ENCODE peak calls at places on chromosome 7, in five cellular contexts. Q, A, K, Z and N are unnamed samples.

GRCh38 chr7:155948845-155949244 is 136.6 kb upstream of the SHH start:
- DNase-seq in Q (no peak), K (no peak), Z (no peak), A (no peak), N (no peak)

GRCh38 chr7:55132890-55133551 is 114.2 kb downstream of the EGFR start:
- DNase-seq in Z (no peak), K (peak), A (peak), Q (peak), N (no peak)

GRCh38 chr7:47508389-47509380 is 73.2 kb downstream of the TNS3 start:
- DNase-seq in K (peak), Z (no peak), Q (peak), A (no peak), N (no peak)

GRCh38 chr7:6375346-6376101 is 72.2 kb downstream of the DAGLB start:
- DNase-seq in A (no peak), Q (peak), K (no peak), Z (no peak), N (no peak)

GRCh38 chr7:132782777-132783633 is 206.7 kb upstream of the PLXNA4 start:
- DNase-seq in Z (no peak), K (no peak), A (no peak), Q (peak), N (no peak)

GRCh38 chr7:123571684-123572083 is 14.1 kb upstream of the NDUFA5 start:
- DNase-seq in K (no peak), A (no peak), Q (peak), Z (no peak), N (no peak)

GRCh38 chr7:138979226-138979979 is 1.8 kb downstream of the KIAA1549 start:
- DNase-seq in Q (peak), A (peak), Z (no peak), K (no peak), N (no peak)

GRCh38 chr7:140542226-140542625 is 62.9 kb upstream of the MKRN1 start:
- DNase-seq in K (peak), Q (peak), Z (peak), A (peak), N (no peak)

GRCh38 chr7:139731802-139732470 is 45.9 kb downstream of the HIPK2 start:
- DNase-seq in A (peak), K (peak), Q (peak), Z (peak), N (peak)

GRCh38 chr7:6226194-6226799 is 46.1 kb downstream of the CYTH3 start:
- DNase-seq in Z (no peak), Q (peak), A (peak), K (no peak), N (no peak)

GRCh38 chr7:136923111-136923510 is 54.7 kb downstream of the CHRM2 start:
- DNase-seq in K (no peak), Q (peak), A (no peak), Z (no peak), N (no peak)

GRCh38 chr7:123051916-123052315 is 56.4 kb upstream of the TAS2R16 start:
- DNase-seq in A (no peak), K (no peak), Q (no peak), Z (no peak), N (no peak)

GRCh38 chr7:31020652-31021051 is 31.5 kb upstream of the ADCYAP1R1 start:
- DNase-seq in A (no peak), K (no peak), Q (no peak), Z (no peak), N (no peak)

GRCh38 chr7:44375236-44375699 is 49.9 kb upstream of the CAMK2B start:
- DNase-seq in Q (no peak), Z (peak), K (no peak), A (peak), N (no peak)
- TF ChIP-seq CTCF in Q (no peak), Z (peak), K (no peak), A (peak), N (no peak)

GRCh38 chr7:134892963-134893362 is 93.3 kb upstream of the AGBL3 start:
- DNase-seq in Q (no peak), A (no peak), K (no peak), Z (no peak), N (no peak)

GRCh38 chr7:134890246-134891240 is 95.8 kb upstream of the AGBL3 start:
- DNase-seq in Z (peak), A (peak), K (peak), Q (peak), N (peak)

GRCh38 chr7:134892002-134892693 is 94.2 kb upstream of the AGBL3 start:
- DNase-seq in K (no peak), Q (peak), A (no peak), Z (no peak), N (no peak)

GRCh38 chr7:134893920-134894319 is 92.4 kb upstream of the AGBL3 start:
- DNase-seq in Z (no peak), Q (no peak), K (no peak), A (no peak), N (no peak)

DNA sequence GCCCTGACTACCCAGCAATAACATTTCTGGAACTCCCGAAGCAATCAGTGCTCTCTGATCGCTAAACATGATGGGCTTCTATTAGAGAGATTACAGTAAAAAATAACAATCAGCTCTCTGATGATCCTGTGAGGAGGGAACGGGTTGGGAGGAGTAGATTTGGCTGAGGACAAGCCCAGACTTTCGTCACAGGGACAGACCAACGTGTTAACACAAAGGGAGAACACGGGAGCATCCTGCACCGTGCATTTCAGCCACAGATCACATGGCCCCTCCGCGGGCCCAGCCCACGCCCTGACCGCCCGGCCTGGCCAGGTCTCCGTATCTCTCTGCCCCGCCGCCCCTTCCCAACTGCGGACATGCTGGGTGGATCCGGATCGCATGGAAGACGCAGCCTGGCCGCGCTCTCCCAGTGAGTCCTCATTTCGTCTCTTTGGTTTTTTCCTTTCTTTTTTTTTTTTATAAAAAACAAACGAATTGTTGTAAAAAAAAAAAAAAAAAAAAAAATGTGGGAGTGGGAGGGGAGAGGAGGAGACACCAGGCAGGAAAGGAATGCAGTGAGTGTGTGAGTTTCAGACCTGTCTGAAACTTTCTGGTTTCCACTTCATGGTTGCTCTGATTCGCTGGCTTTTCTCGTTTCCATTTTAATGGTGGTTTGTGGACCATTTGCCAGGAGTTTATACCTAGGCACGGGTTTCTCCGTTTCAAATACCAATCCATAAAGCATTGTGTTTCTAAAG is 94.9 kb upstream of the AGBL3 start:
- DNase-seq in Z (peak), Q (peak), A (peak), K (peak), N (peak)
- TF ChIP-seq POLR2A in Z (peak), Q (no peak), A (peak), K (peak), N (no peak)

DNA sequence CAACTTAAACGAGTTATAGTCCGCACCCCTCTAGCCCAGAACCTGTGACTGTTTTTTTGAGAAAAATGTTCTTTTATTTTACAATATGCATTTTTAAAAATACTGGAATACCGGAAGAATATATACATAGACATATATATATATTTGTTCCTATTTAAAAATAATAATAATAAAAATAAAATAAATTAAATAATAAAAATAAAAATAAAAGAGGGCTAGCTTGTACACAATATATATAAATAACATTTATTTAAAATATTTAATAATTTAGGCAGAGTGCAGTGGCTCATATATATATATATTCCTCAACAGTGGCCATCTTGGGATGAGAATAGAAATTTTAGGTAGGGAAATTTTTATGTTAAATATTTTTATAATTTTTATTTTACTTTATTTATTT is 539.0 kb downstream of the TYW1 start:
- DNase-seq in K (no peak), A (no peak), Q (no peak), Z (no peak), N (no peak)
- TF ChIP-seq CTCF in K (no peak), A (no peak), Q (no peak), Z (no peak), N (no peak)

GRCh38 chr7:110841840-110842579 is 248.9 kb upstream of the LRRN3 start:
- DNase-seq in A (no peak), Q (no peak), K (no peak), Z (no peak), N (no peak)

GRCh38 chr7:110839866-110840265 is 251.1 kb upstream of the LRRN3 start:
- DNase-seq in A (peak), Q (peak), K (no peak), Z (peak), N (no peak)

GRCh38 chr7:110842796-110843195 is 248.1 kb upstream of the LRRN3 start:
- DNase-seq in K (no peak), Z (no peak), Q (no peak), A (no peak), N (no peak)
- TF ChIP-seq POLR2A in K (no peak), Z (no peak), Q (no peak), A (no peak), N (no peak)

DNA sequence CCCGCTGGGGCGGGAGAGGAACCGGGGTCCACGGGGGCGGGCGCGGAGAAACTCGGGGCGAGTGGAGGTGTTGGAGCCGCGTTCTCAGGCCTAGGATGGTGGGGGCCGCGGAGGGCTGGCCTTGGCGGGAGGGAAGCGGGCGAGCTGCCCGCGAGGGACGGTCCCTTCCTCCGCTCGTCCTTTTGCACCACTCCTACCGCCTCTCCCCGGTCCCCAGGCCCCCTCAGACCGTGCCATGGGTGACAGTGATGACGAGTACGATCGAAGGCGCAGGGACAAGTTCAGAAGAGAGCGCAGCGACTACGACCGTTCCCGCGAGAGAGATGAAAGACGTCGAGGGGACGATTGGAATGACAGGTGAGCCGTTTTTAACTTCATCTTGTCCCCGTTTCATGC is 451 bp downstream of the SRRT start:
- DNase-seq in Q (no peak), A (no peak), K (no peak), Z (peak), N (no peak)
- TF ChIP-seq CTCF in Q (no peak), A (no peak), K (no peak), Z (no peak), N (no peak)

GRCh38 chr7:96709381-96710228 is at the start of gene SEM1:
- DNase-seq in Z (peak), Q (peak), A (peak), K (peak), N (peak)
- TF ChIP-seq POLR2A in Z (peak), Q (peak), A (peak), K (peak), N (peak)

DNA sequence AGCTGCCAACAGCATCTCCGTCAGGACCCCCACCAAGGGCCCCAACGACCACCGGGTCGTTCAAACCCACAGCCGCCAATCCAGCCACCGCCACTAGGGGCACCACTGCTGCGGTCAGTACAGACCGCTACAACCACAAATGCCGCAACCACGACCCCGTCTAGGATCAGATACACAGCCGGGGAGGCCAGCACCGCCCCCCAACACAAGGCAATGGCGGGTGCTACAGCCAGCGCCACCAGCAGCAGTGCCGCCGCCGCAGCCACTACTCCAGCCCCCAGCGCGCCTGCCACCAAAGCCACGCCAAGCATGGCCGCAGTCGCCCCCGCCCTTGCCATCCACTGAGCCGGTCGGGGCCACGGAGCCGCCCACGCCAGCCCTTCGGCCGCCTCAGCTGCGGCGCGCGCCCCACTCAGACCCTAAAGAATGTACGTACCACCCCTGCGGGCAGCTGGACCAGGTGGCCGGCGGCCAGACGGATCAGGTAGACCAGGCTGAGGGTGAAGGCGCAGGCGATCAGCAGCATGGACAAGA is 473 bp downstream of the CYP51A1 start:
- DNase-seq in Q (peak), Z (peak), A (peak), K (peak), N (peak)
- TF ChIP-seq CTCF in Q (peak), Z (peak), A (peak), K (peak), N (peak)

DNA sequence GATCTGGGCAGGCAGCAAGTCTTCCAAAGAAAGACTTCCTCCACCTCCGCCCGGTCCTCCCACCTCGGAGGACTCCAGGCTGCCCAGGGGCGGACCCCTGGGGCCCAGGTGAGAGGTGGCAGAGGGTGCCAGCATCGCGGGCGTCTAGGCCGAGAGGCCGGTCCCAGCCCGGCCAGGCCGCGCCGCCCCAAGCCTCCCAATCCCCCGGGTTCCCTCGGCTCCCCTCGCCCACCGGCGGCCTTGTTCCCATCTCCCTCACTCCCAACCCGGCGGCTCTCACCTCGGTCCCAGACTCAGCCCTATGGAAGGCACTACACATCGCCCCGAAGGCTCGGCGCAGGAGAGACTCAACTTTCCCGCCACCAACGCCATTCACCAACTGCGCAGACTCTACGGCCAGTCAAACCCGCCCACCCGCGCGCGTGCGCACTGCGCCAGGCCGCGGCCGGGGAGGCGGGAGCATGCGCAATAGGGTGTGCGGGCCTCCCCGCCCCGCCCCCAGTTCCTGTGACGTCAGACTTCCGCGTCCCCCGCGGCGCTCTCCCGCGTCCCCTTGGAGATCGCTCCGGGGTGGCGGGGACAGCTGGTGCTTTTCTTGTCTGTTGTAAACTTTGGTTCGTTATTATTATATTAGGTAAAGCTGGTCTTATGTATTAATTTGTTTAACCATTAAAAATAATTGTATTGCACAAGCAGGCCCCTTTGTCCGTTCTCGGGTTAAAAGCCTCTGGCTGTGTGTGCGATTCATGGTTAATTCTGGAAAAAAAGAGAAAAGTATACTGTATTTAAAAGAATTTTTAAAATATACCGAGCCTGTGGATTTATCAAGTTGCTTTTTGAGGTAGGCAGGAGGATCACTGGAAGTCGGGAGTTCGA is at the start of gene XRCC2:
- DNase-seq in A (peak), K (peak), Q (peak), Z (peak), N (peak)
- TF ChIP-seq POLR2A in A (peak), K (peak), Q (peak), Z (peak), N (peak)

DNA sequence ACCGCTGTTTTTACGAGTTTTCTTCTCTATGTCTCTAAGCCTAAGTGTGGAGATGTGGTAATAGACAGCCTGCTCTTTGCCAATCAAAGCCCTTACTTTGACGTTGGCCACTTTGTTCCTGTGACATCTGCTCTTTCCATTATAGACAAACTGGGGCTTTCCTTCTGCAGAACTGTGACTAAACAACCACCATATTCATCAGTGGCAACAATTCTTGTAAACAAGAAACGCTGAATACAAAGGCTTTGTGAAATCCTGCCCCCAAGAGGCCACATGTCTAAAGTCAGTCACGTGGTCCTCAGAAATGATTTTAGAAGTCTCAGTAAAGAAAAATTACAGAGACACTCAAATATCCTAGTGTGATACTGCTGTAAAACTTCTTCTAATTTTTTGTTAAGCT is 59.6 kb upstream of the CAPZA2 start:
- DNase-seq in A (peak), Q (peak), Z (no peak), K (no peak), N (no peak)
- TF ChIP-seq CTCF in A (peak), Q (peak), Z (peak), K (no peak), N (no peak)

GRCh38 chr7:2904202-2904601 is 60.1 kb upstream of the GNA12 start:
- DNase-seq in A (no peak), Z (no peak), Q (no peak), K (no peak), N (no peak)
- TF ChIP-seq POLR2A in A (no peak), Z (no peak), Q (no peak), K (no peak), N (no peak)